ENCODE peak calls at places on chromosomes 5 and 9, in six cellular contexts. I is naive thymus-derived CD4-positive, alpha-beta T cell; N is psoas muscle; T is uterus; E is lower lobe of right lung; C is heart right ventricle. H is an unnamed sample.

GRCh38 chr5:115170924-115171510 is 1.3 kb upstream of the TRIM36 start:
- DNase-seq in C (no peak), I (no peak), N (no peak), T (no peak), E (no peak), H (no peak)

GRCh38 chr5:176822426-176823075 is 12.2 kb downstream of the UNC5A start:
- DNase-seq in I (no peak), C (no peak), T (no peak), E (no peak), N (peak; percentile 45), H (no peak)

GRCh38 chr9:81028504-81028903 is 660.8 kb downstream of the TLE1 start:
- DNase-seq in T (no peak), I (no peak), E (no peak), N (no peak), C (no peak), H (peak; percentile 89)

GRCh38 chr9:133571491-133571890 is 37.0 kb downstream of the ADAMTSL2 start:
- DNase-seq in E (no peak), C (no peak), N (no peak), T (no peak), I (no peak), H (no peak)

GRCh38 chr9:73038613-73039012 is 85.8 kb upstream of the ALDH1A1 start:
- DNase-seq in N (peak; percentile 56), E (peak; percentile 42), I (no peak), T (peak; percentile 68), C (peak; percentile 9), H (peak; percentile 28)

GRCh38 chr5:163565492-163565891 is 60.1 kb downstream of the MAT2B start:
- DNase-seq in I (no peak), C (no peak), E (no peak), N (no peak), T (no peak), H (no peak)

GRCh38 chr5:125336401-125336800 is 590.0 kb upstream of the ZNF608 start:
- DNase-seq in I (no peak), T (no peak), E (no peak), N (no peak), C (no peak), H (no peak)

GRCh38 chr5:2903451-2904395 is 152.2 kb upstream of the IRX2 start:
- DNase-seq in N (no peak), C (no peak), I (no peak), E (no peak), T (no peak), H (peak; percentile 36)

GRCh38 chr9:89996106-89996505 is 391.3 kb downstream of the GADD45G start:
- DNase-seq in N (no peak), E (no peak), C (no peak), I (no peak), T (no peak), H (no peak)

GRCh38 chr9:116020801-116021200 is 132.8 kb upstream of the PAPPA start:
- DNase-seq in T (no peak), C (no peak), E (no peak), N (no peak), I (no peak), H (no peak)

GRCh38 chr5:146027746-146028145 is 77.6 kb downstream of the PLAC8L1 start:
- DNase-seq in T (no peak), E (no peak), N (no peak), C (no peak), I (no peak), H (no peak)

GRCh38 chr9:107161338-107161737 is 121.7 kb upstream of the RAD23B start:
- DNase-seq in T (no peak), E (no peak), N (no peak), I (no peak), C (no peak), H (no peak)

GRCh38 chr9:347667-348292 is 133.1 kb downstream of the DOCK8 start:
- DNase-seq in E (no peak), T (no peak), N (no peak), C (no peak), I (no peak), H (no peak)

GRCh38 chr9:91127653-91128052 is 234.1 kb downstream of the AUH start:
- DNase-seq in T (no peak), E (no peak), C (no peak), N (no peak), I (no peak), H (no peak)

GRCh38 chr5:43601454-43602260 is 1.3 kb upstream of the NNT start:
- DNase-seq in N (no peak), T (no peak), C (no peak), I (no peak), E (no peak), H (peak; percentile 54)

GRCh38 chr5:179308563-179309382 is 36.5 kb downstream of the ADAMTS2 start:
- DNase-seq in N (peak; percentile 20), C (no peak), T (no peak), E (no peak), I (no peak), H (no peak)

GRCh38 chr5:122200894-122201293 is 71.5 kb downstream of the ZNF474 start:
- DNase-seq in C (no peak), T (no peak), E (no peak), I (no peak), N (no peak), H (no peak)

GRCh38 chr9:120917285-120917684 is 9.3 kb downstream of the TRAF1 start:
- DNase-seq in T (no peak), I (no peak), N (no peak), C (no peak), E (no peak), H (no peak)

GRCh38 chr5:137195483-137195882 is 303.6 kb downstream of the SPOCK1 start:
- DNase-seq in E (no peak), N (no peak), T (no peak), I (no peak), C (no peak), H (no peak)

GRCh38 chr5:15946026-15946425 is 233.6 kb downstream of the MARCHF11 start:
- DNase-seq in T (no peak), I (no peak), N (no peak), E (no peak), C (no peak), H (no peak)

GRCh38 chr9:137354153-137354844 is 52.2 kb upstream of the NRARP start:
- DNase-seq in C (no peak), N (no peak), T (no peak), I (no peak), E (no peak), H (no peak)

GRCh38 chr9:77738932-77739331 is 90.8 kb upstream of the GNA14 start:
- DNase-seq in T (no peak), N (no peak), I (no peak), C (no peak), E (no peak), H (no peak)

GRCh38 chr9:16030513-16031185 is 477.8 kb downstream of the CCDC171 start:
- DNase-seq in E (no peak), N (no peak), T (no peak), I (no peak), C (no peak), H (peak; percentile 93)

GRCh38 chr5:39117401-39117800 is 43.2 kb upstream of the RICTOR start:
- DNase-seq in T (no peak), I (no peak), N (no peak), E (no peak), C (no peak), H (no peak)

GRCh38 chr5:141475625-141476131 is at the start of gene PCDHGC3:
- DNase-seq in I (no peak), E (peak; percentile 89), N (peak; percentile 96), T (peak; percentile 95), C (peak; percentile 88), H (peak; percentile 91)

GRCh38 chr5:68540798-68541590 is 325.4 kb downstream of the PIK3R1 start:
- DNase-seq in N (no peak), I (no peak), T (no peak), C (no peak), E (no peak), H (no peak)

GRCh38 chr5:57468481-57469165 is 14.0 kb downstream of the ACTBL2 start:
- DNase-seq in E (no peak), T (no peak), N (no peak), C (no peak), I (no peak), H (no peak)

GRCh38 chr5:39024884-39025283 is 49.3 kb downstream of the RICTOR start:
- DNase-seq in T (no peak), I (no peak), C (no peak), E (no peak), N (no peak), H (no peak)

GRCh38 chr9:107224252-107224651 is 58.8 kb upstream of the RAD23B start:
- DNase-seq in E (no peak), I (no peak), C (no peak), T (no peak), N (no peak), H (no peak)

DNA sequence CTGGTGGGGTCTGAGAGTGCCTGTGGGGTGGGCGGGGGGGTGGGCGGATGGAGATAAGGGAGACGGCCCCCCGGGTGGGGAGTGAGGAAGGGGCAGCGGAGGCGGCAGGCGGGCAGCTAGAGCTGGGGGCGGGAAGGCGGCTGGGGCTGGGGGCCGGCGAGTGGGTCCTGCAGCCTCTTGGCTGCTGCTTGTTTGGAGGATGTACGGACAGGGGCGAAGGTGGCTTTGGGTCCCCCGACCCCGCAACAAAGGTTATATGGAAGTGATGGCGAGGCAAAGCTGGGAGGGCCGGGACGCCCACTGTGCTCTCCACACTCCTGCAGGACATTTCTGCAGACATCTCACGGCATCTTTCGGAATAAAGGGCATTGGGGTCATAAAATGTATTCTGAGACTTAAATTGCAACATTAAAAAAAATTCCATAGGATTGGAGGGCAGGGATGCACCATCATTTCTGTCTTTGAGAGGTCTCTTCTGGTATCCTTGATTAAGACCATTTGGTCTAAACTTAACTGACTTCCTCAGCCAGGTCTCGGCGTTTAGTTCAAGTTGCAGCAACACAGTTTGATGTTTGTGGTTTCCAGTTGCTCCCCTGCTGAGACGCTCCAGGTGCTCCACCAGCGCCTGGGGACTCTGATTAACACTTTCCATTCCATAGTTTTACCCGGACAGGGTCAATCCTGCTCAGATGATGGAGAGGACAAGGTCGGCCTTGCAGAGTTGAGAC is 101.5 kb upstream of the SSBP2 start:
- DNase-seq in T (peak; percentile 36), C (peak; percentile 33), I (peak; percentile 43), E (peak; percentile 54), N (peak; percentile 64), H (no peak)
- H3K4me1 ChIP-seq in T (peaks cover 6% of the 10 kb centered on the region), C (peaks cover 60% of the 10 kb centered on the region), I (peaks cover 22% of the 10 kb centered on the region), E (peaks cover 36% of the 10 kb centered on the region), N (peaks cover 66% of the 10 kb centered on the region), H (peaks cover 22% of the 10 kb centered on the region)

GRCh38 chr9:87519415-87519989 is 21.8 kb downstream of the DAPK1 start:
- DNase-seq in E (no peak), T (no peak), C (no peak), N (peak; percentile 64), I (no peak), H (no peak)
- H3K27ac ChIP-seq in E (no peak overlapping the region), T (peak overlapping the region; percentile 60), C (no peak overlapping the region), N (peak overlapping the region; percentile 52), I (no peak overlapping the region), H (no peak overlapping the region)

DNA sequence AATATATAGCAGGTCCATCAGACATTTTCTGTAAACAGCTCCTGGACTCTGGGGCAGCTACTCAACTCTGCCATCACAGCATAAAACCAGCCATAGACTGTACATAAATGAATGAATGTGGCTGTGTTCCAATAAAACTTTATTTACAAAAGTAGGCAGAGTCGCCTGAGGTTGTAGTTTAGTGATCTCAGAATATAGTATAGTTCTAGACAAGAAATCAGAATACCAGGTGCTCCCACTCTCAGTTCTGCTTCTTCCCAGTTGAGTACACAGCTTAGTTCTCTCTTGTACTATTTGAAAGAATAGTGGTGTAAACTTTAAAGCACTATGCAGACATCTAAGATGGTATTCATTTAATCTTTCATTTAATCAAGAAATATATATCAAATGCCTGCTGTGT is 37.2 kb downstream of the TNFSF8 start:
- DNase-seq in C (no peak), N (no peak), E (no peak), I (no peak), T (no peak), H (no peak)
- H3K4me3 ChIP-seq in C (no peak overlapping the region), N (no peak overlapping the region), E (no peak overlapping the region), I (no peak overlapping the region), T (no peak overlapping the region), H (no peak overlapping the region)

GRCh38 chr5:167892352-167893115 is 398.9 kb upstream of the WWC1 start:
- DNase-seq in I (no peak), T (no peak), C (no peak), E (no peak), N (no peak), H (no peak)
- H3K4me1 ChIP-seq in I (no peaks in the 10 kb centered on the region), T (no peaks in the 10 kb centered on the region), C (peaks cover 4% of the 10 kb centered on the region), E (no peaks in the 10 kb centered on the region), N (no peaks in the 10 kb centered on the region), H (peaks cover 3% of the 10 kb centered on the region)